ENCODE peak calls at places on chromosomes 5 and 9, in six cellular contexts. One of them, this sample, is unnamed.

GRCh38 chr5:3598725-3599282 is 3.2 kb downstream of the IRX1 start:
- DNase-seq in fibroblast of pulmonary artery: no peak
- DNase-seq in HS-27A: no peak
- DNase-seq in fibroblast of the conjunctiva: no peak
- DNase-seq in SK-N-SH: peak; percentile 12
- DNase-seq in AG09319: no peak
- DNase-seq in this sample: no peak

GRCh38 chr9:107465467-107466451 is 23.8 kb downstream of the KLF4 start:
- DNase-seq in SK-N-SH: peak; percentile 84
- DNase-seq in HS-27A: no peak
- DNase-seq in AG09319: no peak
- DNase-seq in fibroblast of pulmonary artery: peak; percentile 64
- DNase-seq in fibroblast of the conjunctiva: no peak
- DNase-seq in this sample: no peak

GRCh38 chr5:119275873-119276214 is 80.0 kb upstream of the TNFAIP8 start:
- DNase-seq in fibroblast of pulmonary artery: no peak
- DNase-seq in SK-N-SH: no peak
- DNase-seq in AG09319: no peak
- DNase-seq in HS-27A: no peak
- DNase-seq in fibroblast of the conjunctiva: no peak
- DNase-seq in this sample: no peak

GRCh38 chr9:73548201-73548600 is 396.5 kb downstream of the ANXA1 start:
- DNase-seq in SK-N-SH: no peak
- DNase-seq in fibroblast of the conjunctiva: no peak
- DNase-seq in AG09319: no peak
- DNase-seq in fibroblast of pulmonary artery: no peak
- DNase-seq in HS-27A: no peak
- DNase-seq in this sample: no peak

GRCh38 chr9:112308576-112308975 is 24.8 kb downstream of the PTBP3 start:
- DNase-seq in AG09319: no peak
- DNase-seq in HS-27A: no peak
- DNase-seq in SK-N-SH: no peak
- DNase-seq in fibroblast of pulmonary artery: no peak
- DNase-seq in fibroblast of the conjunctiva: no peak
- DNase-seq in this sample: no peak

GRCh38 chr9:128396970-128397613 is 23.6 kb upstream of the CERCAM start:
- DNase-seq in HS-27A: no peak
- DNase-seq in AG09319: no peak
- DNase-seq in fibroblast of pulmonary artery: no peak
- DNase-seq in fibroblast of the conjunctiva: no peak
- DNase-seq in SK-N-SH: no peak
- DNase-seq in this sample: no peak

GRCh38 chr9:92325991-92326500 is 293 bp downstream of the CENPP start:
- DNase-seq in fibroblast of the conjunctiva: no peak
- DNase-seq in fibroblast of pulmonary artery: no peak
- DNase-seq in HS-27A: no peak
- DNase-seq in SK-N-SH: no peak
- DNase-seq in AG09319: no peak
- DNase-seq in this sample: no peak

GRCh38 chr5:38167562-38167996 is 90.8 kb upstream of the EGFLAM start:
- DNase-seq in SK-N-SH: no peak
- DNase-seq in fibroblast of pulmonary artery: no peak
- DNase-seq in HS-27A: no peak
- DNase-seq in fibroblast of the conjunctiva: no peak
- DNase-seq in AG09319: no peak
- DNase-seq in this sample: no peak

GRCh38 chr9:71680189-71680983 is 87.9 kb downstream of the CEMIP2 start:
- DNase-seq in fibroblast of pulmonary artery: peak; percentile 70
- DNase-seq in SK-N-SH: no peak
- DNase-seq in AG09319: no peak
- DNase-seq in fibroblast of the conjunctiva: no peak
- DNase-seq in HS-27A: peak; percentile 59
- DNase-seq in this sample: no peak

This sample was measured in HFF-Myc.